ENCODE peak calls at places on chromosomes 4 and X, in seven cellular contexts. Y is Daoy; I is H4; N is RPMI7951; F is Caco-2; M is stimulated activated CD4-positive, alpha-beta T cell treated with anti-CD3 and anti-CD28 coated beads, Interleukin-15, amount 100 ng/mL, for 1 hour; R is AG09319. Q is an unnamed sample.

GRCh38 chrX:10633722-10634121 is 13.3 kb upstream of the MID1 start:
- DNase-seq in R (peak), M (no peak), N (peak), F (peak), Y (peak), I (peak), Q (peak)

GRCh38 chr4:117777721-117778120 is 256.6 kb upstream of the NDST3 start:
- DNase-seq in F (no peak), R (no peak), M (no peak), Y (no peak), I (no peak), N (no peak), Q (no peak)

GRCh38 chr4:74970577-74970976 is 37.7 kb downstream of the PARM1 start:
- DNase-seq in N (no peak), F (no peak), I (no peak), Y (no peak), M (no peak), R (no peak), Q (no peak)

GRCh38 chr4:139028191-139028661 is 12.6 kb downstream of the NOCT start:
- DNase-seq in F (no peak), N (no peak), Y (no peak), M (no peak), R (no peak), I (no peak), Q (no peak)

GRCh38 chrX:16484338-16484737 is 165.6 kb upstream of the S100G start:
- DNase-seq in N (peak), M (no peak), Y (peak), R (peak), F (no peak), I (peak), Q (no peak)

GRCh38 chr4:101282076-101282844 is 65.1 kb downstream of the PPP3CA start:
- DNase-seq in M (peak), F (no peak), I (no peak), R (no peak), N (no peak), Y (no peak), Q (no peak)

GRCh38 chr4:74410272-74410671 is 34.7 kb upstream of the AREG start:
- DNase-seq in R (no peak), F (no peak), I (no peak), Y (no peak), M (no peak), N (no peak), Q (no peak)

GRCh38 chr4:24067367-24067766 is 177.5 kb upstream of the PPARGC1A start:
- DNase-seq in R (no peak), M (no peak), Y (no peak), I (no peak), F (no peak), N (no peak), Q (no peak)

GRCh38 chrX:68462653-68463052 is 29.4 kb upstream of the OPHN1 start:
- DNase-seq in I (peak), R (peak), F (peak), N (peak), Y (peak), M (no peak), Q (peak)

GRCh38 chrX:1661048-1661921 is 46.4 kb downstream of the ASMT start:
- DNase-seq in F (no peak), Y (peak), I (no peak), R (no peak), M (peak), N (no peak), Q (peak)

GRCh38 chrX:79524642-79525041 is 157.5 kb upstream of the ITM2A start:
- DNase-seq in I (no peak), R (no peak), N (no peak), Y (no peak), F (no peak), M (no peak), Q (peak)

GRCh38 chr4:169881769-169882168 is 124.0 kb upstream of the HPF1 start:
- DNase-seq in F (no peak), N (no peak), Y (no peak), I (no peak), M (no peak), R (no peak), Q (no peak)

GRCh38 chr4:77817304-77818076 is 1.7 kb downstream of the CNOT6L start:
- DNase-seq in Y (no peak), M (no peak), I (no peak), R (no peak), N (no peak), F (no peak), Q (peak)